ENCODE peak calls at places on chromosome 6, in six cellular contexts. K is neural progenitor cell, U is MM.1S, D is endothelial cell of umbilical vein, A is K562, S is fibroblast of lung. O is an unnamed sample.

GRCh38 chr6:44020664-44021425 is 106.4 kb downstream of the MRPL14 start:
- DNase-seq in K (no peak), U (no peak), D (no peak), A (no peak), S (no peak), O (no peak)

GRCh38 chr6:4581468-4582420 is 194.5 kb upstream of the CDYL start:
- DNase-seq in K (no peak), U (no peak), D (peak; percentile 76), A (no peak), S (peak; percentile 98), O (peak; percentile 75)

GRCh38 chr6:138372711-138373463 is 4.8 kb upstream of the SMIM28 start:
- DNase-seq in K (no peak), U (no peak), D (peak; percentile 79), A (no peak), S (peak; percentile 27), O (no peak)

GRCh38 chr6:150391890-150392289 is 23.1 kb downstream of the IYD start:
- DNase-seq in K (no peak), U (no peak), D (no peak), A (no peak), S (no peak), O (no peak)

GRCh38 chr6:166572370-166573261 is 13.9 kb downstream of the RAMACL start:
- DNase-seq in K (peak; percentile 40), U (no peak), D (no peak), A (no peak), S (peak; percentile 79), O (no peak)

GRCh38 chr6:128204621-128205020 is 303.8 kb upstream of the THEMIS start:
- DNase-seq in K (no peak), U (no peak), D (no peak), A (no peak), S (peak; percentile 63), O (peak; percentile 38)

GRCh38 chr6:293185-294174 is 1.2 kb downstream of the DUSP22 start:
- DNase-seq in K (peak; percentile 53), U (peak; percentile 62), D (no peak), A (no peak), S (peak; percentile 44), O (peak; percentile 58)

GRCh38 chr6:145903356-145904102 is 60.6 kb downstream of the SHPRH start:
- DNase-seq in K (no peak), U (no peak), D (no peak), A (no peak), S (peak; percentile 34), O (peak; percentile 28)

GRCh38 chr6:32255212-32256153 is 31.6 kb upstream of the NOTCH4 start:
- DNase-seq in K (peak; percentile 86), U (peak; percentile 69), D (peak; percentile 91), A (peak; percentile 72), S (peak; percentile 92), O (peak; percentile 97)

GRCh38 chr6:422423-423061 is 31.0 kb downstream of the IRF4 start:
- DNase-seq in K (no peak), U (no peak), D (no peak), A (no peak), S (peak; percentile 93), O (peak; percentile 83)

GRCh38 chr6:116447496-116448011 is 13.6 kb upstream of the CALHM6 start:
- DNase-seq in K (no peak), U (peak; percentile 22), D (no peak), A (no peak), S (peak; percentile 98), O (peak; percentile 95)

GRCh38 chr6:2768696-2769095 is 3.5 kb downstream of the WRNIP1 start:
- DNase-seq in K (no peak), U (no peak), D (peak; percentile 43), A (no peak), S (no peak), O (no peak)

GRCh38 chr6:44955145-44955544 is 373.0 kb upstream of the RUNX2 start:
- DNase-seq in K (no peak), U (no peak), D (no peak), A (no peak), S (no peak), O (no peak)

GRCh38 chr6:1940381-1940780 is 305.0 kb downstream of the GMDS start:
- DNase-seq in K (no peak), U (no peak), D (no peak), A (no peak), S (peak; percentile 20), O (no peak)

GRCh38 chr6:70234561-70235236 is 68.2 kb downstream of the COL9A1 start:
- DNase-seq in K (no peak), U (peak; percentile 75), D (no peak), A (no peak), S (no peak), O (no peak)

GRCh38 chr6:134374486-134374885 is 56.6 kb upstream of the SGK1 start:
- DNase-seq in K (no peak), U (no peak), D (peak; percentile 28), A (no peak), S (peak; percentile 80), O (peak; percentile 7)

GRCh38 chr6:41689171-41690008 is 46.0 kb downstream of the TFEB start:
- DNase-seq in K (no peak), U (no peak), D (no peak), A (no peak), S (peak; percentile 27), O (peak; percentile 42)

GRCh38 chr6:32178547-32179440 is 589 bp downstream of the RNF5 start:
- DNase-seq in K (no peak), U (no peak), D (peak; percentile 57), A (peak; percentile 50), S (no peak), O (peak; percentile 40)

GRCh38 chr6:136174510-136174909 is 75.6 kb downstream of the MTFR2 start:
- DNase-seq in K (no peak), U (no peak), D (no peak), A (no peak), S (no peak), O (no peak)

GRCh38 chr6:87357479-87358196 is 13.0 kb downstream of the C6orf163 start:
- DNase-seq in K (no peak), U (no peak), D (no peak), A (no peak), S (no peak), O (peak; percentile 61)

GRCh38 chr6:131257104-131257503 is 121.8 kb downstream of the AKAP7 start:
- DNase-seq in K (no peak), U (no peak), D (no peak), A (no peak), S (no peak), O (no peak)

GRCh38 chr6:108661430-108661829 is 100.7 kb downstream of the FOXO3 start:
- DNase-seq in K (no peak), U (no peak), D (no peak), A (no peak), S (peak; percentile 52), O (peak; percentile 78)

GRCh38 chr6:17035994-17036393 is 65.9 kb upstream of the STMND1 start:
- DNase-seq in K (no peak), U (no peak), D (no peak), A (no peak), S (no peak), O (no peak)

GRCh38 chr6:129440691-129441090 is 269.3 kb downstream of the ARHGAP18 start:
- DNase-seq in K (peak; percentile 81), U (no peak), D (peak; percentile 3), A (no peak), S (peak; percentile 74), O (peak; percentile 28)

GRCh38 chr6:25590986-25591385 is 61.0 kb upstream of the SCGN start:
- DNase-seq in K (no peak), U (no peak), D (no peak), A (no peak), S (no peak), O (no peak)

GRCh38 chr6:156634971-156635371 is 142.2 kb upstream of the ARID1B start:
- DNase-seq in K (no peak), U (peak; percentile 53), D (no peak), A (no peak), S (no peak), O (no peak)

GRCh38 chr6:109238405-109238804 is 143.1 kb downstream of the CEP57L1 start:
- DNase-seq in K (no peak), U (no peak), D (no peak), A (no peak), S (no peak), O (no peak)

GRCh38 chr6:33324139-33324538 is 6.6 kb upstream of the ZBTB22 start:
- DNase-seq in K (no peak), U (no peak), D (no peak), A (no peak), S (no peak), O (no peak)
- H3K9ac ChIP-seq in K (no peak overlapping the region), U (peak overlapping the region; percentile 95), D (no peak overlapping the region), A (peak overlapping the region; percentile 87), S (no peak overlapping the region), O (no peak overlapping the region)

DNA sequence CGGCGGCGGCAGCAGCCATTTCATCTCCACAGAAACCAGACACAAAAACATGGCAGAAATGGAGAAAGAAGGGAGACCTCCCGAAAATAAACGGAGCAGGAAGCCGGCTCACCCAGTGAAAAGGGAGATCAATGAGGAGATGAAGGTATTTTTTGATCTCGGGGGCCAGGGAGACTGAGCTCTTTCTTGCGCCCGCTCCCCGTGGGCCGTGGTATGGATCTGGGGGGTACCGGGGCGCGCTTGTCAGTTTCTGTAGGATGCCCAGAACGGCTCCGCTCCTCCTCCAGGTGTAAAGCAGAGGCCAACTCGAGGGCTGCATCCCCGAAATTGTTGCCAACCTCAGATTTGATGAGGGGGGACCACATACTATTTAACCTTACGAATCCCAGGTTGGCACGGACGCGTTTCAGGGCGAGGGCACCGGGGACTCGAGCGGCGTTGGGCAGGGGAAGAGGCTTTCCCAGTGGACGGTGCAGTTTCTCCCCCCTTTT is 696 bp downstream of the SOBP start:
- DNase-seq in K (no peak), U (no peak), D (no peak), A (no peak), S (no peak), O (no peak)
- H3K9ac ChIP-seq in K (peak overlapping the region; percentile 18), U (no peak overlapping the region), D (peak overlapping the region; percentile 71), A (no peak overlapping the region), S (peak overlapping the region; percentile 67), O (peak overlapping the region; percentile 87)

GRCh38 chr6:54846857-54847721 is 518 bp downstream of the FAM83B start:
- DNase-seq in K (peak; percentile 59), U (no peak), D (no peak), A (no peak), S (no peak), O (peak; percentile 19)
- H3K9ac ChIP-seq in K (peak overlapping the region; percentile 39), U (no peak overlapping the region), D (no peak overlapping the region), A (no peak overlapping the region), S (no peak overlapping the region), O (no peak overlapping the region)

GRCh38 chr6:63634630-63635029 is 972 bp upstream of the PHF3 start:
- DNase-seq in K (peak; percentile 81), U (no peak), D (no peak), A (no peak), S (peak; percentile 19), O (peak; percentile 20)

GRCh38 chr6:63637865-63638445 is 2.4 kb downstream of the PHF3 start:
- DNase-seq in K (no peak), U (no peak), D (no peak), A (no peak), S (peak; percentile 6), O (peak; percentile 60)

GRCh38 chr6:63636516-63636968 is 940 bp downstream of the PHF3 start:
- DNase-seq in K (peak; percentile 62), U (peak; percentile 36), D (peak; percentile 65), A (peak; percentile 40), S (peak; percentile 36), O (peak; percentile 59)

GRCh38 chr6:63635563-63636515 is at the start of gene PHF3:
- DNase-seq in K (peak; percentile 97), U (peak; percentile 93), D (peak; percentile 87), A (peak; percentile 94), S (peak; percentile 86), O (peak; percentile 97)

DNA sequence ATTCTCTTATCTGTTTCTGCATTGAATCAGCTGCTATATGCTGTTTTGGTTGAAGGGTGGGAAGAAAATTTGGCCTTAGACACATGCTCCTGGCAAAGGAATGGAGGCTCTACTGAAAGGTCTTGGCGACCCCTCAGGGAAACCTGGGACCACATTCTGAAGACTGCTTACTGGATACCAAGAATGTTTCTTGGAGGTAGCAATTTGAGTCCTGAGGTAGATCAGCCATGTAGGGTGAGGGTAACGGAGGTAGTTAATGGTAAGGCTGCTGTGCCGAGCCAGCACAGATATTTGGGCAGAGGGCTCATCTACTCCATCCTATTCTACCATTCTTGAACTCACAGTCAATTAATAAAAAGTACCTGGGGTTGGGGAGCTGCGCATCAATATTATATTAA is 438 bp upstream of the PHF3 start:
- DNase-seq in K (peak; percentile 55), U (no peak), D (no peak), A (no peak), S (no peak), O (peak; percentile 5)
- H3K9ac ChIP-seq in K (no peak overlapping the region), U (peak overlapping the region; percentile 19), D (peak overlapping the region; percentile 6), A (peak overlapping the region; percentile 89), S (peak overlapping the region; percentile 94), O (peak overlapping the region; percentile 94)

O was measured in adipocyte.